ENCODE peak calls at places on chromosome 15, in seven cellular contexts. One of them, this sample, is unnamed.

GRCh38 chr15:63043391-63044076 is 987 bp downstream of the TPM1 start:
- DNase-seq in right cardiac atrium: peak; percentile 72
- DNase-seq in tibial artery: no peak
- DNase-seq in hepatocyte: peak; percentile 32
- DNase-seq in esophagus squamous epithelium: no peak
- DNase-seq in fibroblast of lung: no peak
- DNase-seq in mucosa of descending colon: peak; percentile 65
- DNase-seq in this sample: peak; percentile 48

GRCh38 chr15:98286831-98287230 is 326.3 kb downstream of the ARRDC4 start:
- DNase-seq in hepatocyte: no peak
- DNase-seq in tibial artery: no peak
- DNase-seq in esophagus squamous epithelium: no peak
- DNase-seq in mucosa of descending colon: no peak
- DNase-seq in fibroblast of lung: no peak
- DNase-seq in right cardiac atrium: no peak
- DNase-seq in this sample: no peak

GRCh38 chr15:73941044-73941443 is 14.8 kb downstream of the LOXL1 start:
- DNase-seq in right cardiac atrium: no peak
- DNase-seq in mucosa of descending colon: no peak
- DNase-seq in hepatocyte: peak; percentile 68
- DNase-seq in fibroblast of lung: peak; percentile 85
- DNase-seq in esophagus squamous epithelium: no peak
- DNase-seq in tibial artery: no peak
- DNase-seq in this sample: peak; percentile 87

GRCh38 chr15:78058401-78058935 is 19.0 kb downstream of the TBC1D2B start:
- DNase-seq in fibroblast of lung: no peak
- DNase-seq in right cardiac atrium: no peak
- DNase-seq in tibial artery: no peak
- DNase-seq in mucosa of descending colon: no peak
- DNase-seq in esophagus squamous epithelium: no peak
- DNase-seq in hepatocyte: no peak
- DNase-seq in this sample: no peak

GRCh38 chr15:33310481-33311311 is at the start of gene RYR3:
- DNase-seq in mucosa of descending colon: no peak
- DNase-seq in hepatocyte: peak; percentile 47
- DNase-seq in esophagus squamous epithelium: no peak
- DNase-seq in tibial artery: peak; percentile 27
- DNase-seq in right cardiac atrium: peak; percentile 60
- DNase-seq in fibroblast of lung: peak; percentile 9
- DNase-seq in this sample: no peak

GRCh38 chr15:60573936-60574335 is 95.0 kb upstream of the ICE2 start:
- DNase-seq in right cardiac atrium: no peak
- DNase-seq in hepatocyte: no peak
- DNase-seq in fibroblast of lung: no peak
- DNase-seq in tibial artery: no peak
- DNase-seq in mucosa of descending colon: no peak
- DNase-seq in esophagus squamous epithelium: no peak
- DNase-seq in this sample: no peak

GRCh38 chr15:70528270-70528706 is 235.1 kb downstream of the UACA start:
- DNase-seq in mucosa of descending colon: peak; percentile 57
- DNase-seq in hepatocyte: peak; percentile 42
- DNase-seq in right cardiac atrium: no peak
- DNase-seq in tibial artery: no peak
- DNase-seq in fibroblast of lung: peak; percentile 28
- DNase-seq in esophagus squamous epithelium: no peak
- DNase-seq in this sample: peak; percentile 43

GRCh38 chr15:92226020-92226612 is 167.6 kb upstream of the ST8SIA2 start:
- DNase-seq in mucosa of descending colon: no peak
- DNase-seq in esophagus squamous epithelium: no peak
- DNase-seq in fibroblast of lung: no peak
- DNase-seq in hepatocyte: peak; percentile 58
- DNase-seq in right cardiac atrium: no peak
- DNase-seq in tibial artery: no peak
- DNase-seq in this sample: no peak

GRCh38 chr15:52438047-52438446 is 90.6 kb downstream of the MYO5A start:
- DNase-seq in esophagus squamous epithelium: no peak
- DNase-seq in mucosa of descending colon: no peak
- DNase-seq in right cardiac atrium: no peak
- DNase-seq in tibial artery: peak; percentile 32
- DNase-seq in hepatocyte: no peak
- DNase-seq in fibroblast of lung: no peak
- DNase-seq in this sample: no peak

GRCh38 chr15:57160823-57161560 is 215.3 kb upstream of the CGNL1 start:
- DNase-seq in hepatocyte: no peak
- DNase-seq in fibroblast of lung: peak; percentile 40
- DNase-seq in tibial artery: no peak
- DNase-seq in mucosa of descending colon: no peak
- DNase-seq in right cardiac atrium: no peak
- DNase-seq in esophagus squamous epithelium: no peak
- DNase-seq in this sample: no peak

GRCh38 chr15:68666812-68667450 is 88.1 kb downstream of the CORO2B start:
- DNase-seq in mucosa of descending colon: no peak
- DNase-seq in esophagus squamous epithelium: no peak
- DNase-seq in right cardiac atrium: no peak
- DNase-seq in fibroblast of lung: no peak
- DNase-seq in tibial artery: no peak
- DNase-seq in hepatocyte: no peak
- DNase-seq in this sample: no peak

DNA sequence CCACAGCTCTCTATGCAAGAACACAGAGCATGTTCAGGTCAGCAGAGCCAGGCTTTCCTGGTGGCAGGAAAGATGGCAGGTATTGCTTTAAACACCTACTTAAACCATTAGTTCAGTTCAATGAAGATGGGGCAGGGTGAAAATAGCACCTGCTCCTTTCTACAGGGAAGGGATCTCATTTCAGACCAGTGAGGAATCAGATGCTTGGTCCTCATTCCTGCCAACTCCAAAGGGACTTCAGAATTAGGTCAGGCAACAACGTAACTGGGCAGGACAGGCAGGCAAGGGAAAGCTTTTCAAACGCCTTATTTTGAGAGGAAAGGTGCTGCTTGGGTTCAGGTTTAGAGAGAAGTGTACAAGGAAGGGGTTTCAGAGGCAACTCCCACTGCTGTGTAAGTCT is 12.6 kb upstream of the RPS17 start:
- DNase-seq in right cardiac atrium: no peak
- DNase-seq in tibial artery: no peak
- DNase-seq in esophagus squamous epithelium: no peak
- DNase-seq in hepatocyte: no peak
- DNase-seq in fibroblast of lung: no peak
- DNase-seq in mucosa of descending colon: no peak
- DNase-seq in this sample: no peak
- H3K4me1 ChIP-seq in right cardiac atrium: no peaks in the 10 kb centered on the region
- H3K4me1 ChIP-seq in tibial artery: no peaks in the 10 kb centered on the region
- H3K4me1 ChIP-seq in esophagus squamous epithelium: peaks cover 9% of the 10 kb centered on the region
- H3K4me1 ChIP-seq in hepatocyte: no peaks in the 10 kb centered on the region
- H3K4me1 ChIP-seq in fibroblast of lung: no peaks in the 10 kb centered on the region
- H3K4me1 ChIP-seq in mucosa of descending colon: no peaks in the 10 kb centered on the region
- H3K4me1 ChIP-seq in this sample: no peaks in the 10 kb centered on the region

GRCh38 chr15:39889601-39890000 is 30.5 kb downstream of the GPR176 start:
- DNase-seq in mucosa of descending colon: no peak
- DNase-seq in tibial artery: no peak
- DNase-seq in hepatocyte: no peak
- DNase-seq in fibroblast of lung: no peak
- DNase-seq in esophagus squamous epithelium: no peak
- DNase-seq in right cardiac atrium: no peak
- DNase-seq in this sample: no peak
- H3K4me1 ChIP-seq in mucosa of descending colon: peaks cover 20% of the 10 kb centered on the region
- H3K4me1 ChIP-seq in tibial artery: no peaks in the 10 kb centered on the region
- H3K4me1 ChIP-seq in hepatocyte: peaks cover 12% of the 10 kb centered on the region
- H3K4me1 ChIP-seq in fibroblast of lung: peaks cover 5% of the 10 kb centered on the region
- H3K4me1 ChIP-seq in esophagus squamous epithelium: no peaks in the 10 kb centered on the region
- H3K4me1 ChIP-seq in right cardiac atrium: no peaks in the 10 kb centered on the region
- H3K4me1 ChIP-seq in this sample: peaks cover 14% of the 10 kb centered on the region

GRCh38 chr15:83498801-83499200 is 51.7 kb downstream of the SH3GL3 start:
- DNase-seq in mucosa of descending colon: no peak
- DNase-seq in hepatocyte: no peak
- DNase-seq in tibial artery: no peak
- DNase-seq in fibroblast of lung: no peak
- DNase-seq in esophagus squamous epithelium: no peak
- DNase-seq in right cardiac atrium: no peak
- DNase-seq in this sample: no peak

GRCh38 chr15:83499476-83499875 is 52.3 kb downstream of the SH3GL3 start:
- DNase-seq in tibial artery: no peak
- DNase-seq in fibroblast of lung: no peak
- DNase-seq in hepatocyte: no peak
- DNase-seq in mucosa of descending colon: no peak
- DNase-seq in esophagus squamous epithelium: no peak
- DNase-seq in right cardiac atrium: no peak
- DNase-seq in this sample: no peak

GRCh38 chr15:83503595-83504364 is 56.6 kb downstream of the SH3GL3 start:
- DNase-seq in right cardiac atrium: no peak
- DNase-seq in mucosa of descending colon: no peak
- DNase-seq in tibial artery: no peak
- DNase-seq in hepatocyte: no peak
- DNase-seq in fibroblast of lung: no peak
- DNase-seq in esophagus squamous epithelium: no peak
- DNase-seq in this sample: no peak

GRCh38 chr15:83510001-83510400 is 62.9 kb downstream of the SH3GL3 start:
- DNase-seq in right cardiac atrium: no peak
- DNase-seq in esophagus squamous epithelium: no peak
- DNase-seq in mucosa of descending colon: no peak
- DNase-seq in fibroblast of lung: no peak
- DNase-seq in tibial artery: no peak
- DNase-seq in hepatocyte: no peak
- DNase-seq in this sample: no peak

DNA sequence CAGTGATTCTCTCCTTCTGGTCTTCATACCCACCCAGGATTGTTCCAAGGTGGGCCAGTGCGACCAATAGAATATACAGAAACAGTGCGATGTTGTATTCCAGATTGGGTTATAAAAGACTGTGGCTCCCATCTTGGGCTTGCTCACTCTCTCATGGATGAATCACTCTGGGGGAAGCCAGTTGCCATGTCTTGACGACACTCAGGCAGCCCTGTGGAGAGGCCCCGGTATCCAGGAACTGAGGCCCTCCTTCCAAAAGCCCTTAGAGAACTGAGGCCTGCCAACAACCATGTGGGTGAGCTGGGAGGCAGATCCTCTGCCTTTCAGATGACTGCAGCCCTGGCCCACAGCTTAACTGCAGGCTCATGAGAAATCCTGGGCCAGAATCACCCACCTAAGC is 57.2 kb downstream of the SH3GL3 start:
- DNase-seq in mucosa of descending colon: no peak
- DNase-seq in tibial artery: no peak
- DNase-seq in hepatocyte: peak; percentile 16
- DNase-seq in esophagus squamous epithelium: no peak
- DNase-seq in right cardiac atrium: no peak
- DNase-seq in fibroblast of lung: no peak
- DNase-seq in this sample: no peak
- H3K4me1 ChIP-seq in mucosa of descending colon: no peaks in the 10 kb centered on the region
- H3K4me1 ChIP-seq in tibial artery: no peaks in the 10 kb centered on the region
- H3K4me1 ChIP-seq in hepatocyte: no peaks in the 10 kb centered on the region
- H3K4me1 ChIP-seq in esophagus squamous epithelium: no peaks in the 10 kb centered on the region
- H3K4me1 ChIP-seq in right cardiac atrium: no peaks in the 10 kb centered on the region
- H3K4me1 ChIP-seq in fibroblast of lung: no peaks in the 10 kb centered on the region
- H3K4me1 ChIP-seq in this sample: no peaks in the 10 kb centered on the region

DNA sequence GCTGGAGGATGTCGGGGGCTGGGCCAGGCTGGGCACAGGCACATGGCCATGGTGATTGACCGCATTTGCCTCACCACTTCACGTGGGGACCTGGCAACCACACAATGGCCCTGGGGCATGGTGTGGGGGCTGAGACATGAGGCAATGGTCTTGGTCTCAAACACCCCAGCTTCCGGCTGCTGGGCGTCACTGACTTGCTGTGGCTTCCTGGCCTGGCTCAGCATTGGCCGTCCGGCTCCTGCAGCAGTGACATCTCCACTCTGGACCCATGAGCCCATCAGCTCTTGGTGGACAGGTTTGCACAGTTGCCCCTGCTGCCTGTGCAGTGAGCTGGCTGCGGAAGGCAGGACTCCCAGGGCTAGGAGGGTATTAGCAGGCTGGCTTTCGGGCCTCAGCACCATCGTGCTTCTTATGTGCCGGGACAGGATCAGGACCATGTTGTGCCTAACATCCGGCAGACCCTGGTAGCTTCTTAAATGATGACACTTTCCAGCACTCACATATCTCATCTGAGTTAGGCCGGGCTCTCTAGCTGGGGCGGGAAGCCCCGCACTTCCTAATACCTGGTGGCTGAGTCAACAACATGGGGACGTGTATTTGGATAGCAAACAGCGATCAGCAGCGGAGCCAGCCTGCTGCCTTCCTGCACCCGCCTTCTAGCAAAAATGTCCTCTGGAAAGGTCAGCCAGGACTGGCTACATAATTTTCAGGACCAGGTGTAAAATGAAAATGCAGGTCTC is 34.1 kb downstream of the ZNF710 start:
- DNase-seq in esophagus squamous epithelium: no peak
- DNase-seq in right cardiac atrium: peak; percentile 83
- DNase-seq in tibial artery: peak; percentile 69
- DNase-seq in hepatocyte: peak; percentile 76
- DNase-seq in fibroblast of lung: peak; percentile 17
- DNase-seq in mucosa of descending colon: peak; percentile 78
- DNase-seq in this sample: no peak
- H3K4me1 ChIP-seq in esophagus squamous epithelium: peaks cover 91% of the 10 kb centered on the region
- H3K4me1 ChIP-seq in right cardiac atrium: peaks cover 17% of the 10 kb centered on the region
- H3K4me1 ChIP-seq in tibial artery: no peaks in the 10 kb centered on the region
- H3K4me1 ChIP-seq in hepatocyte: peaks cover 47% of the 10 kb centered on the region
- H3K4me1 ChIP-seq in fibroblast of lung: peaks cover 32% of the 10 kb centered on the region
- H3K4me1 ChIP-seq in mucosa of descending colon: peaks cover 48% of the 10 kb centered on the region
- H3K4me1 ChIP-seq in this sample: no peaks in the 10 kb centered on the region

GRCh38 chr15:64847448-64847847 is 5.7 kb downstream of the PLEKHO2 start:
- DNase-seq in right cardiac atrium: no peak
- DNase-seq in esophagus squamous epithelium: no peak
- DNase-seq in fibroblast of lung: no peak
- DNase-seq in tibial artery: no peak
- DNase-seq in hepatocyte: no peak
- DNase-seq in mucosa of descending colon: no peak
- DNase-seq in this sample: no peak

GRCh38 chr15:64851503-64851840 is 9.8 kb downstream of the PLEKHO2 start:
- DNase-seq in tibial artery: peak; percentile 70
- DNase-seq in hepatocyte: peak; percentile 63
- DNase-seq in esophagus squamous epithelium: no peak
- DNase-seq in mucosa of descending colon: no peak
- DNase-seq in fibroblast of lung: peak; percentile 96
- DNase-seq in right cardiac atrium: no peak
- DNase-seq in this sample: peak; percentile 63

GRCh38 chr15:64847876-64848716 is 6.4 kb downstream of the PLEKHO2 start:
- DNase-seq in mucosa of descending colon: no peak
- DNase-seq in hepatocyte: no peak
- DNase-seq in tibial artery: no peak
- DNase-seq in right cardiac atrium: no peak
- DNase-seq in fibroblast of lung: no peak
- DNase-seq in esophagus squamous epithelium: no peak
- DNase-seq in this sample: no peak

GRCh38 chr15:64854041-64854440 is 12.3 kb downstream of the PLEKHO2 start:
- DNase-seq in esophagus squamous epithelium: no peak
- DNase-seq in fibroblast of lung: peak; percentile 50
- DNase-seq in tibial artery: no peak
- DNase-seq in hepatocyte: no peak
- DNase-seq in mucosa of descending colon: no peak
- DNase-seq in right cardiac atrium: no peak
- DNase-seq in this sample: no peak

GRCh38 chr15:64850778-64851502 is 9.2 kb downstream of the PLEKHO2 start:
- DNase-seq in hepatocyte: no peak
- DNase-seq in esophagus squamous epithelium: no peak
- DNase-seq in mucosa of descending colon: no peak
- DNase-seq in right cardiac atrium: no peak
- DNase-seq in fibroblast of lung: no peak
- DNase-seq in tibial artery: no peak
- DNase-seq in this sample: no peak
- H3K4me1 ChIP-seq in hepatocyte: peaks cover 3% of the 10 kb centered on the region
- H3K4me1 ChIP-seq in esophagus squamous epithelium: peaks cover 100% of the 10 kb centered on the region
- H3K4me1 ChIP-seq in mucosa of descending colon: peaks cover 15% of the 10 kb centered on the region
- H3K4me1 ChIP-seq in right cardiac atrium: peaks cover 39% of the 10 kb centered on the region
- H3K4me1 ChIP-seq in fibroblast of lung: peaks cover 53% of the 10 kb centered on the region
- H3K4me1 ChIP-seq in tibial artery: no peaks in the 10 kb centered on the region
- H3K4me1 ChIP-seq in this sample: peaks cover 64% of the 10 kb centered on the region